ENCODE peak calls at places on chromosome 3, in ten cellular contexts. B is neural progenitor cell; C is fibroblast of villous mesenchyme; A is adrenal gland; O is cardiac fibroblast; D is endothelial cell; Y is fibroblast of mammary gland; W is hepatocyte; R is heart right ventricle; U is CD8-positive, alpha-beta T cell. N is an unnamed sample.

GRCh38 chr3:105798381-105798934 is 70.4 kb downstream of the CBLB start:
- DNase-seq in R (no peak), O (no peak), W (no peak), Y (peak; percentile 42), D (no peak), C (no peak), U (no peak), A (no peak), B (peak; percentile 43), N (no peak)

GRCh38 chr3:11558461-11558903 is 85.2 kb downstream of the VGLL4 start:
- DNase-seq in O (no peak), Y (no peak), U (no peak), C (no peak), R (no peak), W (no peak), D (no peak), B (no peak), A (no peak), N (no peak)

GRCh38 chr3:40086890-40087884 is 222.3 kb upstream of the EIF1B start:
- DNase-seq in Y (no peak), C (no peak), U (no peak), D (no peak), A (no peak), B (no peak), R (no peak), W (peak; percentile 56), O (no peak), N (peak; percentile 64)

GRCh38 chr3:16490062-16490641 is 23.3 kb downstream of the RFTN1 start:
- DNase-seq in Y (no peak), U (no peak), B (no peak), A (no peak), O (no peak), W (no peak), R (no peak), D (no peak), C (peak; percentile 61), N (no peak)

GRCh38 chr3:52136513-52136912 is 17.7 kb downstream of the POC1A start:
- DNase-seq in W (no peak), D (no peak), O (no peak), U (no peak), Y (peak; percentile 7), R (no peak), A (no peak), C (no peak), B (no peak), N (no peak)

GRCh38 chr3:67083277-67083676 is 85.2 kb downstream of the KBTBD8 start:
- DNase-seq in U (peak; percentile 65), R (no peak), D (no peak), C (no peak), A (no peak), O (peak; percentile 8), B (no peak), W (no peak), Y (peak; percentile 39), N (no peak)

GRCh38 chr3:106628407-106628806 is 748.8 kb upstream of the CCDC54 start:
- DNase-seq in D (no peak), A (no peak), C (peak; percentile 36), U (no peak), Y (peak; percentile 71), B (no peak), O (peak; percentile 75), W (peak; percentile 39), R (no peak), N (no peak)

GRCh38 chr3:175266993-175267960 is 408.1 kb downstream of the NAALADL2 start:
- DNase-seq in Y (peak; percentile 80), W (no peak), D (no peak), C (peak; percentile 17), R (no peak), B (no peak), A (no peak), U (no peak), O (no peak), N (no peak)

GRCh38 chr3:128480278-128480677 is 12.7 kb downstream of the GATA2 start:
- DNase-seq in R (no peak), O (no peak), U (no peak), C (no peak), D (no peak), B (no peak), W (no peak), A (no peak), Y (no peak), N (no peak)

GRCh38 chr3:139109271-139109670 is 64.6 kb upstream of the PRR23C start:
- DNase-seq in R (no peak), B (no peak), D (no peak), C (no peak), U (no peak), W (no peak), A (no peak), Y (no peak), O (no peak), N (no peak)

GRCh38 chr3:13877911-13878710 is 1.8 kb downstream of the WNT7A start:
- DNase-seq in A (no peak), Y (no peak), C (no peak), U (no peak), B (peak; percentile 65), O (no peak), D (peak; percentile 33), W (peak; percentile 38), R (no peak), N (peak; percentile 25)

GRCh38 chr3:23676093-23676492 is 129.7 kb upstream of the UBE2E1 start:
- DNase-seq in O (no peak), C (no peak), Y (peak; percentile 55), B (no peak), R (no peak), D (no peak), A (no peak), U (no peak), W (no peak), N (no peak)

GRCh38 chr3:29694331-29694730 is 413.5 kb downstream of the RBMS3 start:
- DNase-seq in U (no peak), A (no peak), O (peak; percentile 26), C (no peak), W (no peak), B (no peak), D (no peak), R (no peak), Y (no peak), N (no peak)

GRCh38 chr3:14440531-14441239 is 38.3 kb downstream of the SLC6A6 start:
- DNase-seq in W (peak; percentile 70), U (no peak), O (peak; percentile 61), Y (no peak), A (peak; percentile 28), B (peak; percentile 92), C (no peak), R (no peak), D (peak; percentile 62), N (peak; percentile 52)

GRCh38 chr3:97970929-97971460 is 1.2 kb downstream of the RIOX2 start:
- DNase-seq in A (no peak), R (no peak), W (no peak), D (no peak), Y (no peak), O (no peak), U (no peak), C (peak; percentile 36), B (no peak), N (no peak)

GRCh38 chr3:65052101-65052500 is 364.3 kb upstream of the ADAMTS9 start:
- DNase-seq in R (no peak), B (no peak), W (no peak), O (no peak), D (no peak), Y (no peak), C (peak; percentile 32), U (no peak), A (no peak), N (no peak)

GRCh38 chr3:13042932-13043275 is 30.3 kb downstream of the IQSEC1 start:
- DNase-seq in B (peak; percentile 59), O (no peak), C (no peak), R (no peak), U (no peak), A (no peak), Y (no peak), W (no peak), D (no peak), N (no peak)

GRCh38 chr3:46218310-46218709 is 10.2 kb upstream of the CCR1 start:
- DNase-seq in U (no peak), B (no peak), W (no peak), C (no peak), Y (no peak), A (no peak), O (no peak), D (no peak), R (no peak), N (no peak)

GRCh38 chr3:33886015-33886414 is 87.6 kb downstream of the PDCD6IP start:
- DNase-seq in O (no peak), Y (no peak), U (no peak), R (no peak), C (no peak), D (no peak), W (no peak), B (no peak), A (no peak), N (no peak)

GRCh38 chr3:107676469-107677309 is 153.9 kb downstream of the BBX start:
- DNase-seq in D (no peak), O (peak; percentile 56), A (no peak), U (no peak), B (peak; percentile 27), R (no peak), W (peak; percentile 44), C (peak; percentile 35), Y (peak; percentile 43), N (no peak)
- TF ChIP-seq CTCF in D (peak; percentile 60), O (peak; percentile 42), A (peak; percentile 73), U (peak; percentile 74), B (peak; percentile 67), R (peak; percentile 29), W (peak; percentile 62), C (peak; percentile 42), Y (peak; percentile 45), N (peak; percentile 54)

DNA sequence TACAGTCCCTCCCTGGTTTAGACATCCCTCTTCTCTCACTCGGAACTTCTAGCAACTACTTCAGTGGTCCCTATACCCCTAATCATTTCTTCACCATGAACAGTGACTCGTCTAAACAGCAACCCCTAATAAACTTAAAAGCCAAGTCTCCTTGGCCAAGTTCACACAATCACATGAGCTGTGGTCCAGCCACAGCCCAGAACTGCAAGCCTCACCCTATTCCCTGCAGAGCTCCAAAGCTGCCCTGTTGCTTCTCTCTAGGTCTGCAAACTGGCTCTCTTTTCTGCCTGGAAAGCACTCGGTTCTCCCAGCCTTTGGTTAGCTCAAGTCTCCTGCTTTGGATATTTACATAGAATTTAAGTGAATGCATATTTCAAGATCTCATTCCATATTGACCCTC is 107.1 kb downstream of the TOP2B start:
- DNase-seq in Y (no peak), D (no peak), R (no peak), O (peak; percentile 18), A (no peak), B (no peak), U (no peak), W (no peak), C (no peak), N (no peak)
- TF ChIP-seq CTCF in Y (no peak), D (no peak), R (no peak), O (no peak), A (no peak), B (no peak), U (no peak), W (no peak), C (no peak), N (no peak)

GRCh38 chr3:89107461-89108035 is at the start of gene EPHA3:
- DNase-seq in D (peak; percentile 65), W (peak; percentile 73), Y (peak; percentile 45), B (peak; percentile 78), A (peak; percentile 52), O (peak; percentile 61), U (peak; percentile 21), R (peak; percentile 77), C (peak; percentile 38), N (peak; percentile 89)
- TF ChIP-seq CTCF in D (no peak), W (no peak), Y (no peak), B (no peak), A (no peak), O (no peak), U (no peak), R (no peak), C (no peak), N (no peak)

GRCh38 chr3:142929109-142929508 is 34.4 kb downstream of the PAQR9 start:
- DNase-seq in A (peak; percentile 71), U (peak; percentile 31), O (peak; percentile 49), C (peak; percentile 31), W (no peak), D (peak; percentile 45), Y (peak; percentile 54), B (peak; percentile 38), R (peak; percentile 21), N (peak; percentile 90)
- TF ChIP-seq CTCF in A (peak; percentile 58), U (peak; percentile 21), O (peak; percentile 63), C (peak; percentile 39), W (peak; percentile 23), D (peak; percentile 24), Y (peak; percentile 53), B (peak; percentile 51), R (no peak), N (peak; percentile 87)

N was measured in Calu3.